ENCODE peak calls at places on chromosomes 13 and 19, in eight cellular contexts. Q, G, W, C, B, X, L and N are unnamed samples.

GRCh38 chr13:74575729-74576125 is 441.5 kb upstream of the KLF12 start:
- DNase-seq in C (peak; percentile 88), W (peak; percentile 32), X (peak; percentile 70), L (peak; percentile 40), B (peak; percentile 35), G (peak; percentile 36), Q (peak; percentile 59), N (peak; percentile 82)

GRCh38 chr13:53499551-53499950 is 470.9 kb downstream of the OLFM4 start:
- DNase-seq in W (no peak), Q (no peak), L (no peak), B (no peak), X (no peak), G (no peak), C (no peak), N (no peak)

GRCh38 chr13:99174533-99175100 is 26.0 kb upstream of the UBAC2 start:
- DNase-seq in L (no peak), B (no peak), Q (no peak), C (no peak), G (no peak), W (no peak), X (no peak), N (no peak)

GRCh38 chr13:22138947-22139346 is 468.1 kb downstream of the FGF9 start:
- DNase-seq in B (no peak), L (no peak), Q (no peak), X (no peak), C (no peak), W (no peak), G (no peak), N (no peak)

GRCh38 chr13:36834299-36834698 is 15.3 kb downstream of the RFXAP start:
- DNase-seq in G (no peak), W (no peak), X (no peak), B (no peak), Q (no peak), C (no peak), L (no peak), N (no peak)

GRCh38 chr13:43567608-43568007 is 219.2 kb downstream of the ENOX1 start:
- DNase-seq in G (no peak), X (peak; percentile 17), B (no peak), Q (no peak), W (no peak), L (no peak), C (no peak), N (no peak)

GRCh38 chr13:110359840-110360301 is 52.8 kb downstream of the COL4A2 start:
- DNase-seq in L (no peak), G (no peak), W (no peak), C (no peak), B (no peak), Q (peak; percentile 97), X (peak; percentile 72), N (no peak)

GRCh38 chr13:76307157-76307556 is 579.0 kb downstream of the KCTD12 start:
- DNase-seq in W (no peak), G (no peak), B (no peak), X (peak; percentile 84), Q (peak; percentile 65), C (no peak), L (no peak), N (no peak)

GRCh38 chr13:27172495-27172842 is 858 bp upstream of the USP12 start:
- DNase-seq in X (no peak), G (peak; percentile 15), W (no peak), L (no peak), C (no peak), B (no peak), Q (peak; percentile 58), N (no peak)

GRCh38 chr13:36680918-36681317 is 7.1 kb downstream of the SERTM1 start:
- DNase-seq in G (no peak), W (no peak), Q (no peak), C (no peak), B (no peak), L (no peak), X (no peak), N (no peak)

GRCh38 chr19:10433131-10433536 is 12.8 kb downstream of the PDE4A start:
- DNase-seq in B (no peak), G (no peak), C (no peak), L (no peak), X (no peak), W (no peak), Q (no peak), N (no peak)

GRCh38 chr13:18714889-18715288 is 466.7 kb downstream of the TUBA3C start:
- DNase-seq in G (no peak), L (no peak), B (no peak), C (no peak), X (no peak), W (no peak), Q (no peak), N (no peak)

GRCh38 chr13:42746846-42747245 is 34.5 kb upstream of the FAM216B start:
- DNase-seq in C (no peak), L (no peak), Q (no peak), B (no peak), X (no peak), W (no peak), G (no peak), N (no peak)

GRCh38 chr19:21694171-21694906 is 73.0 kb downstream of the ZNF100 start:
- DNase-seq in Q (no peak), C (no peak), B (no peak), X (no peak), L (no peak), G (no peak), W (no peak), N (no peak)

GRCh38 chr19:27744926-27745844 is 1467.8 kb downstream of the UQCRFS1 start:
- DNase-seq in C (no peak), W (no peak), L (no peak), B (peak; percentile 15), G (no peak), Q (no peak), X (no peak), N (no peak)

GRCh38 chr19:31938675-31939074 is 406.7 kb upstream of the ZNF507 start:
- DNase-seq in L (no peak), Q (no peak), G (no peak), X (no peak), W (no peak), C (no peak), B (no peak), N (no peak)

GRCh38 chr19:50300814-50301606 is 28.2 kb downstream of the KCNC3 start:
- DNase-seq in X (peak; percentile 70), G (no peak), B (no peak), L (no peak), W (no peak), C (no peak), Q (peak; percentile 76), N (no peak)

GRCh38 chr13:49996951-49997895 is at the start of gene TRIM13:
- DNase-seq in W (peak; percentile 65), L (peak; percentile 81), X (peak; percentile 94), G (peak; percentile 91), B (peak; percentile 87), Q (peak; percentile 89), C (peak; percentile 91), N (peak; percentile 74)

DNA sequence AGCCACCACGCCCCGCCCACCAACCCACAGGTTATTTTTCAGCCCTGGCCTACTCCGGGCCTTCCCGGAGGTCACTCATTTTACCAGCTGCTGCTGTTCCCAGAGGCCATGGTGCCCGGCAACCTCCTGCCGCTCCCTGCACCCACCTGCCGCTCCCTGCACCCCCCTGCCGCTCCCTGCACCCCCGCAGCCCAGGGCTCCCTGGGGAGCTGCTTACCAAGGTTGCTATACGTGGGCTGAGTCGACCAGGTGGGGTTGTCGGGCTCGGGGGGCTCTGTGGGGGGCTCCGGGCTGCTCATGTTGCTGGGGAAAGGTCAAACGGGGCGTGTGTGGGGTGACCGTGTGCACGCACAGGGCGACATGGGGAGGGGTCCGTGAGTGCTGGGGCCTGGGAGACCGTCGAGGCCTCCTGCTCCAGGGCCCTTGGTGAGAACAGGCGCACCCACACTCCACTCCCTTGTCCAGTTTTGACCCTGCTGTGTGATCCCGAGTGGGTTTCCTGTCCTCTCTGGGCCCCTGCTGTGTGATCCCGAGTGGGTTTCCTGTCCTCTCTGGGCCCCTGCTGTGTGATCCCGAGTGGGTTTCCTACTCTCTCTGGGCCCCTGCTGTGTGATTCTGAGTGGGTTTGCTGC is 1.2 kb downstream of the PEAK3 start:
- DNase-seq in Q (no peak), C (no peak), B (no peak), L (no peak), X (no peak), W (no peak), G (no peak), N (no peak)
- TF ChIP-seq CTCF in Q (no peak), C (no peak), B (no peak), L (no peak), X (no peak), W (no peak), G (no peak), N (no peak)

GRCh38 chr13:107141767-107142166 is 573.8 kb upstream of the ARGLU1 start:
- DNase-seq in B (no peak), X (no peak), W (no peak), G (no peak), C (no peak), Q (no peak), L (no peak), N (no peak)
- H3K27ac ChIP-seq in B (no peak overlapping the region), X (no peak overlapping the region), W (no peak overlapping the region), G (no peak overlapping the region), C (no peak overlapping the region), Q (no peak overlapping the region), L (no peak overlapping the region), N (no peak overlapping the region)

DNA sequence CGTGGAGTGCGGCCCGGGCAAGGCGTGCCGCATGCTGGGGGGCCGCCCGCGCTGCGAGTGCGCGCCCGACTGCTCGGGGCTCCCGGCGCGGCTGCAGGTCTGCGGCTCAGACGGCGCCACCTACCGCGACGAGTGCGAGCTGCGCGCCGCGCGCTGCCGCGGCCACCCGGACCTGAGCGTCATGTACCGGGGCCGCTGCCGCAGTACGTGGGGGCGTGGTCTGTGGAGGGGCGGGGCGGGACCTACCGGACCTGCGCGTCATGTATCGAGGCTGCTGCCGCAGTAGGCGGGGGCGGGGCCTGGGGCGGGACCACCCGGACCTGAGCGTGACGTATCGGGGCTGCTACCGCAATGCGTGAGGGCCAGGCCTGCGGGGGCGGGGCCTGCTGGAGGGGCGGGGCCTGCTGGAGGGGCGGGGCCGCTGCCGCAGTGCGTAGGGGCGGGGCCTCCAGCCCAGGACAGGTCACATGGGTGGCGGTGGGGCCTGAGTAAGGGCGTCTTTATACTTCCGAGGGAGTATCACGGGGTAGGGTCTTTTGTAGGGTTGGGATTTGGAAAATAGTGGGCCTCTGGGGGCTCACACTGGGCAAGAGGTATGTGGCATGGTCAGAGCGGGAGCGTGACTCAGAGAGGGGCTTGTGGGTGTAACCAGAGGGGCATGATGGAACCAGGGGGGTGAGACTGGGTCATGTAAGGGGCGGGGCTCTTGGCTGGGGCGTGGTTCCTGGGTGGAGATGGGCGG is 4.3 kb downstream of the FSTL3 start:
- DNase-seq in Q (peak; percentile 99), L (peak; percentile 93), G (peak; percentile 99), W (peak; percentile 96), X (peak; percentile 99), B (peak; percentile 100), C (peak; percentile 100), N (peak; percentile 100)
- TF ChIP-seq CTCF in Q (peak; percentile 17), L (peak; percentile 10), G (peak; percentile 47), W (peak; percentile 35), X (peak; percentile 28), B (peak; percentile 57), C (peak; percentile 43), N (peak; percentile 21)

GRCh38 chr19:51626675-51627074 is 3.5 kb downstream of the SIGLEC5 start:
- DNase-seq in W (no peak), B (no peak), X (no peak), G (no peak), L (no peak), C (no peak), Q (no peak), N (no peak)
- H3K27ac ChIP-seq in W (no peak overlapping the region), B (no peak overlapping the region), X (no peak overlapping the region), G (no peak overlapping the region), L (no peak overlapping the region), C (no peak overlapping the region), Q (no peak overlapping the region), N (no peak overlapping the region)